ENCODE peak calls at places on chromosomes 6 and 20, in six cellular contexts. One of them, this sample, is unnamed. For H3K27me3, the result is how much of the 10 kb centered on the place peaks cover.

GRCh38 chr20:45851501-45851900 is 5.7 kb downstream of the ACOT8 start:
- DNase-seq in GM12878: no peak
- DNase-seq in upper lobe of left lung: no peak
- DNase-seq in stomach: no peak
- DNase-seq in astrocyte: no peak
- DNase-seq in ovary: no peak
- DNase-seq in this sample: no peak

GRCh38 chr6:110518281-110518623 is 41.8 kb upstream of the SLC22A16 start:
- DNase-seq in GM12878: no peak
- DNase-seq in upper lobe of left lung: no peak
- DNase-seq in stomach: no peak
- DNase-seq in astrocyte: no peak
- DNase-seq in ovary: no peak
- DNase-seq in this sample: no peak

GRCh38 chr6:21946298-21946783 is 350.5 kb downstream of the PRL start:
- DNase-seq in GM12878: no peak
- DNase-seq in upper lobe of left lung: no peak
- DNase-seq in stomach: no peak
- DNase-seq in astrocyte: peak
- DNase-seq in ovary: no peak
- DNase-seq in this sample: no peak

GRCh38 chr6:122869437-122870024 is 80.5 kb downstream of the SMPDL3A start:
- DNase-seq in GM12878: no peak
- DNase-seq in upper lobe of left lung: no peak
- DNase-seq in stomach: peak
- DNase-seq in astrocyte: peak
- DNase-seq in ovary: no peak
- DNase-seq in this sample: no peak

GRCh38 chr6:106082735-106083398 is 3.3 kb upstream of the PRDM1 start:
- DNase-seq in GM12878: no peak
- DNase-seq in upper lobe of left lung: no peak
- DNase-seq in stomach: no peak
- DNase-seq in astrocyte: peak
- DNase-seq in ovary: no peak
- DNase-seq in this sample: no peak

GRCh38 chr6:48403587-48403986 is 292.6 kb upstream of the PTCHD4 start:
- DNase-seq in GM12878: no peak
- DNase-seq in upper lobe of left lung: no peak
- DNase-seq in stomach: no peak
- DNase-seq in astrocyte: no peak
- DNase-seq in ovary: no peak
- DNase-seq in this sample: no peak

GRCh38 chr6:106339334-106340029 is 13.9 kb upstream of the ATG5 start:
- DNase-seq in GM12878: no peak
- DNase-seq in upper lobe of left lung: no peak
- DNase-seq in stomach: peak
- DNase-seq in astrocyte: peak
- DNase-seq in ovary: no peak
- DNase-seq in this sample: no peak

GRCh38 chr20:8132632-8133587 is 844 bp downstream of the PLCB1 start:
- DNase-seq in GM12878: no peak
- DNase-seq in upper lobe of left lung: no peak
- DNase-seq in stomach: peak
- DNase-seq in astrocyte: no peak
- DNase-seq in ovary: peak
- DNase-seq in this sample: peak

GRCh38 chr6:70709826-70710225 is 42.1 kb downstream of the SMAP1 start:
- DNase-seq in GM12878: no peak
- DNase-seq in upper lobe of left lung: no peak
- DNase-seq in stomach: no peak
- DNase-seq in astrocyte: peak
- DNase-seq in ovary: no peak
- DNase-seq in this sample: no peak

GRCh38 chr6:6865601-6866000 is 242.2 kb upstream of the RREB1 start:
- DNase-seq in GM12878: no peak
- DNase-seq in upper lobe of left lung: no peak
- DNase-seq in stomach: no peak
- DNase-seq in astrocyte: no peak
- DNase-seq in ovary: no peak
- DNase-seq in this sample: no peak

GRCh38 chr6:109308018-109308492 is 74.2 kb downstream of the CD164 start:
- DNase-seq in GM12878: no peak
- DNase-seq in upper lobe of left lung: no peak
- DNase-seq in stomach: peak
- DNase-seq in astrocyte: peak
- DNase-seq in ovary: no peak
- DNase-seq in this sample: no peak

GRCh38 chr20:32539817-32540675 is 45.1 kb downstream of the NOL4L start:
- DNase-seq in GM12878: no peak
- DNase-seq in upper lobe of left lung: no peak
- DNase-seq in stomach: peak
- DNase-seq in astrocyte: no peak
- DNase-seq in ovary: no peak
- DNase-seq in this sample: peak

GRCh38 chr20:17655286-17655651 is 26.8 kb downstream of the RRBP1 start:
- DNase-seq in GM12878: no peak
- DNase-seq in upper lobe of left lung: no peak
- DNase-seq in stomach: no peak
- DNase-seq in astrocyte: peak
- DNase-seq in ovary: no peak
- DNase-seq in this sample: no peak

GRCh38 chr6:168035661-168036616 is 38.5 kb downstream of the KIF25 start:
- DNase-seq in GM12878: no peak
- DNase-seq in upper lobe of left lung: no peak
- DNase-seq in stomach: no peak
- DNase-seq in astrocyte: peak
- DNase-seq in ovary: no peak
- DNase-seq in this sample: no peak

GRCh38 chr20:37574199-37574890 is 46.7 kb upstream of the BLCAP start:
- DNase-seq in GM12878: no peak
- DNase-seq in upper lobe of left lung: peak
- DNase-seq in stomach: peak
- DNase-seq in astrocyte: no peak
- DNase-seq in ovary: no peak
- DNase-seq in this sample: no peak

GRCh38 chr20:7893019-7893730 is 47.1 kb downstream of the HAO1 start:
- DNase-seq in GM12878: no peak
- DNase-seq in upper lobe of left lung: no peak
- DNase-seq in stomach: no peak
- DNase-seq in astrocyte: no peak
- DNase-seq in ovary: no peak
- DNase-seq in this sample: no peak

GRCh38 chr20:63087236-63087871 is 80.6 kb upstream of the BHLHE23 start:
- DNase-seq in GM12878: no peak
- DNase-seq in upper lobe of left lung: peak
- DNase-seq in stomach: no peak
- DNase-seq in astrocyte: no peak
- DNase-seq in ovary: no peak
- DNase-seq in this sample: no peak

GRCh38 chr20:1086273-1087213 is 31.9 kb upstream of the PSMF1 start:
- DNase-seq in GM12878: no peak
- DNase-seq in upper lobe of left lung: no peak
- DNase-seq in stomach: no peak
- DNase-seq in astrocyte: no peak
- DNase-seq in ovary: no peak
- DNase-seq in this sample: peak

GRCh38 chr6:37048851-37049734 is 43.6 kb downstream of the FGD2 start:
- DNase-seq in GM12878: peak
- DNase-seq in upper lobe of left lung: no peak
- DNase-seq in stomach: peak
- DNase-seq in astrocyte: peak
- DNase-seq in ovary: peak
- DNase-seq in this sample: peak

GRCh38 chr6:128882991-128883571 is at the start of gene LAMA2:
- DNase-seq in GM12878: no peak
- DNase-seq in upper lobe of left lung: peak
- DNase-seq in stomach: peak
- DNase-seq in astrocyte: peak
- DNase-seq in ovary: peak
- DNase-seq in this sample: peak

GRCh38 chr6:158571826-158572652 is 12.1 kb downstream of the TMEM181 start:
- DNase-seq in GM12878: no peak
- DNase-seq in upper lobe of left lung: peak
- DNase-seq in stomach: peak
- DNase-seq in astrocyte: no peak
- DNase-seq in ovary: no peak
- DNase-seq in this sample: no peak

GRCh38 chr6:90370493-90370959 is 73.9 kb upstream of the BACH2 start:
- DNase-seq in GM12878: no peak
- DNase-seq in upper lobe of left lung: no peak
- DNase-seq in stomach: no peak
- DNase-seq in astrocyte: no peak
- DNase-seq in ovary: no peak
- DNase-seq in this sample: no peak

GRCh38 chr6:31822038-31822821 is 5.3 kb upstream of the HSPA1B start:
- DNase-seq in GM12878: no peak
- DNase-seq in upper lobe of left lung: no peak
- DNase-seq in stomach: peak
- DNase-seq in astrocyte: peak
- DNase-seq in ovary: peak
- DNase-seq in this sample: peak

GRCh38 chr6:11592289-11592906 is 54.8 kb downstream of the TMEM170B start:
- DNase-seq in GM12878: no peak
- DNase-seq in upper lobe of left lung: no peak
- DNase-seq in stomach: no peak
- DNase-seq in astrocyte: no peak
- DNase-seq in ovary: no peak
- DNase-seq in this sample: no peak

GRCh38 chr6:2952557-2953095 is 18.7 kb downstream of the SERPINB6 start:
- DNase-seq in GM12878: no peak
- DNase-seq in upper lobe of left lung: peak
- DNase-seq in stomach: peak
- DNase-seq in astrocyte: peak
- DNase-seq in ovary: peak
- DNase-seq in this sample: peak

GRCh38 chr6:2949536-2950083 is 21.8 kb downstream of the SERPINB6 start:
- DNase-seq in GM12878: no peak
- DNase-seq in upper lobe of left lung: no peak
- DNase-seq in stomach: peak
- DNase-seq in astrocyte: no peak
- DNase-seq in ovary: no peak
- DNase-seq in this sample: no peak

GRCh38 chr6:2951723-2952122 is 19.6 kb downstream of the SERPINB6 start:
- DNase-seq in GM12878: no peak
- DNase-seq in upper lobe of left lung: no peak
- DNase-seq in stomach: peak
- DNase-seq in astrocyte: no peak
- DNase-seq in ovary: no peak
- DNase-seq in this sample: no peak

GRCh38 chr6:2950713-2951112 is 20.7 kb downstream of the SERPINB6 start:
- DNase-seq in GM12878: no peak
- DNase-seq in upper lobe of left lung: no peak
- DNase-seq in stomach: peak
- DNase-seq in astrocyte: no peak
- DNase-seq in ovary: no peak
- DNase-seq in this sample: no peak

DNA sequence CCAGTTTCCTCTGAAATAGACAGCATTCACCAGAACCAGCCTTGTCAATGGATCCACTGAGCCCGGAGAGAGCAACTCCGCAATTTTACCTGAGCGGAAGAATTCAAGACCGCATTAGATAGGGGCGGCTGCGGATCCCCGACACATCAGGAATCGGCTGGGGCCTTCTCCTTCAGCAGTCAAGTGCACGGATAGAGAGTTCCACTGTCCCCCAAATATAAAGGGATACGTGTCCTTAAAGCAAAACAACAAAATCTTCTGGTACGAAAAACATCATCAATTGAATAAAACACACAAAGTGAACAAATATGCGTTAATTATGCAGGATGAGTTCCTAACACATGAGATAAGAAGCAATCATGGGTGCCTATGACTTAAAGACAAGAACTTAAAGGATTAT is 18.3 kb downstream of the SERPINB6 start:
- DNase-seq in GM12878: no peak
- DNase-seq in upper lobe of left lung: no peak
- DNase-seq in stomach: peak
- DNase-seq in astrocyte: no peak
- DNase-seq in ovary: no peak
- DNase-seq in this sample: no peak
- H3K4me3 ChIP-seq in GM12878: no peak
- H3K4me3 ChIP-seq in upper lobe of left lung: no peak
- H3K4me3 ChIP-seq in stomach: no peak
- H3K4me3 ChIP-seq in astrocyte: no peak
- H3K4me3 ChIP-seq in ovary: no peak
- H3K4me3 ChIP-seq in this sample: no peak

GRCh38 chr6:159692303-159693127 is 526 bp downstream of the SOD2 start:
- DNase-seq in GM12878: no peak
- DNase-seq in upper lobe of left lung: no peak
- DNase-seq in stomach: peak
- DNase-seq in astrocyte: peak
- DNase-seq in ovary: peak
- DNase-seq in this sample: peak
- TF ChIP-seq CTCF in GM12878: no peak
- TF ChIP-seq CTCF in upper lobe of left lung: no peak
- TF ChIP-seq CTCF in stomach: no peak
- TF ChIP-seq CTCF in astrocyte: no peak
- TF ChIP-seq CTCF in ovary: no peak
- TF ChIP-seq CTCF in this sample: no peak

DNA sequence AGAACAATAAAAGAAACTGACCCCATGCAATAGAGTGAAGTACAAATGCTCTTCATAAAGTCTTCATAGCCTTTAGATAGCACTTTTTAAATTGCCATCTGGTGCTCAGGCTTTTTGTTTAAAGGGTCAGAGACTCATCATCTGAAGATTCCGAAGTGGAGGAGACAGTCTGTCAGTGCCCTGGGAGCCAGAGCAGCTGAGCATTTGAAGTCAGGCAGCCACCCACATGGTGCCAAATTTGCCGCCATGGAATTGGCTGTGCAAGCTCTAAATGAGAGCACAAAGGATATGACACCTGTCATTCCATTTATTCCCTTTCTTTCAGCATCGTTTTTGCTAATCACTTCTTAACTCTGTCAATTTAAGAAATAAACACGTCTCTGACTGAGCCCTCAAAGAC is 32.7 kb upstream of the CEP162 start:
- DNase-seq in GM12878: no peak
- DNase-seq in upper lobe of left lung: no peak
- DNase-seq in stomach: no peak
- DNase-seq in astrocyte: no peak
- DNase-seq in ovary: no peak
- DNase-seq in this sample: no peak
- H3K27me3 ChIP-seq in GM12878: under half
- H3K27me3 ChIP-seq in upper lobe of left lung: under half
- H3K27me3 ChIP-seq in stomach: under half
- H3K27me3 ChIP-seq in astrocyte: under half
- H3K27me3 ChIP-seq in ovary: under half
- H3K27me3 ChIP-seq in this sample: under half

DNA sequence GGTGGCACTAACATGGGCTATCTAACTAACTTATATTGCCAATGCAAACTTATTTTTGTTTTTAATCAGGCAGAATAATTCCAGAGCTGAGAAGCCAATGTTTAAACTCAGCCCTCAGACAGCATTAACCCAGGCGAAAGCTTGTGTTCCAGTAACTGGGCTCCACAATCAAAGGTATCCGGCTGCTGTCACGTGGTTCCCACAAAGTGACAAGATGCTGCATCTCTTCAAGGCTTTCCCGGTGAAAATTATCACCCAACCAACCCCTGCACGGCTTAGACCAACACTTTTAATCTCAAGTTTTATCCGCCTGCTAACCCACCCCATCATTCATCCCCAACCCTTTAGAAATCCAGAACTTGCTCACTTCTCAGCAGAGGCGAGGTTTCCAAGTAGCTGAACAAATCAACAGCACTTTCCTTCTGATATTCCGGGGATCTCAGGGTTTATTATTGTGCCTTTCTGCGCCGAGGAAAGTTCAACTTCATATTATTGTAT is 874 bp downstream of the MTCL3 start:
- DNase-seq in GM12878: no peak
- DNase-seq in upper lobe of left lung: no peak
- DNase-seq in stomach: no peak
- DNase-seq in astrocyte: no peak
- DNase-seq in ovary: no peak
- DNase-seq in this sample: no peak
- H3K4me3 ChIP-seq in GM12878: no peak
- H3K4me3 ChIP-seq in upper lobe of left lung: no peak
- H3K4me3 ChIP-seq in stomach: no peak
- H3K4me3 ChIP-seq in astrocyte: peak
- H3K4me3 ChIP-seq in ovary: no peak
- H3K4me3 ChIP-seq in this sample: no peak

This sample was measured in GM06990.